ENCODE peak calls at places on chromosomes 11 and 22, in four cellular contexts. H is NCI-H187, I is lower leg skin, K is RCC 7860. C is an unnamed sample.

GRCh38 chr11:92886243-92886905 is 83.1 kb upstream of the MTNR1B start:
- DNase-seq in K (no peak), I (no peak), H (peak), C (peak)

GRCh38 chr22:26922804-26923203 is 265.4 kb downstream of the MIAT start:
- DNase-seq in K (no peak), I (no peak), H (no peak), C (no peak)

GRCh38 chr22:50019316-50019715 is 6.8 kb upstream of the IL17REL start:
- DNase-seq in H (no peak), I (no peak), K (no peak), C (no peak)

GRCh38 chr11:85805387-85805786 is 5.6 kb downstream of the SYTL2 start:
- DNase-seq in H (no peak), K (no peak), I (no peak), C (no peak)

GRCh38 chr11:124935548-124936514 is at the start of gene HEPACAM:
- DNase-seq in K (no peak), H (no peak), I (no peak), C (no peak)

GRCh38 chr22:49513358-49513851 is 314.3 kb downstream of the BRD1 start:
- DNase-seq in I (no peak), H (no peak), K (no peak), C (no peak)

GRCh38 chr11:120324932-120325810 is at the start of gene TLCD5:
- DNase-seq in I (no peak), H (peak), K (peak), C (no peak)

GRCh38 chr11:36713715-36714114 is 115.7 kb upstream of the RAG2 start:
- DNase-seq in H (no peak), K (no peak), I (peak), C (no peak)

GRCh38 chr11:109241988-109242387 is 180.0 kb upstream of the C11orf87 start:
- DNase-seq in H (no peak), K (no peak), I (no peak), C (no peak)

GRCh38 chr11:11535611-11536010 is 86.2 kb downstream of the GALNT18 start:
- DNase-seq in H (no peak), I (no peak), K (no peak), C (no peak)

C was measured in NCI-H2107.